ENCODE peak calls at places on chromosome X, in seven cellular contexts. B is uterus, Z is HCT116, W is tibial nerve, C is adrenal gland, I is GM12892, Y is IMR-90. H is an unnamed sample.

GRCh38 chrX:48831136-48831908 is 4.1 kb downstream of the PCSK1N start:
- DNase-seq in B (no peak), Z (no peak), W (no peak), C (no peak), I (no peak), Y (no peak), H (no peak)

GRCh38 chrX:45840411-45840950 is 639.8 kb upstream of the DIPK2B start:
- DNase-seq in B (no peak), Z (no peak), W (no peak), C (no peak), I (no peak), Y (no peak), H (no peak)

GRCh38 chrX:24902808-24903207 is 113.0 kb downstream of the ARX start:
- DNase-seq in B (no peak), Z (no peak), W (no peak), C (peak; percentile 20), I (no peak), Y (peak; percentile 96), H (no peak)

GRCh38 chrX:21691512-21692018 is 33.4 kb upstream of the KLHL34 start:
- DNase-seq in B (no peak), Z (no peak), W (no peak), C (no peak), I (no peak), Y (no peak), H (no peak)

GRCh38 chrX:153628129-153628528 is 18.9 kb upstream of the DUSP9 start:
- DNase-seq in B (no peak), Z (no peak), W (no peak), C (no peak), I (no peak), Y (no peak), H (no peak)

GRCh38 chrX:37350034-37350365 is 836 bp downstream of the PRRG1 start:
- DNase-seq in B (no peak), Z (no peak), W (peak; percentile 5), C (no peak), I (no peak), Y (peak; percentile 31), H (no peak)

GRCh38 chrX:122914256-122914655 is 269.8 kb upstream of the GRIA3 start:
- DNase-seq in B (no peak), Z (no peak), W (no peak), C (no peak), I (no peak), Y (no peak), H (no peak)

GRCh38 chrX:153688900-153689590 is 1.3 kb downstream of the SLC6A8 start:
- DNase-seq in B (no peak), Z (no peak), W (no peak), C (peak; percentile 48), I (no peak), Y (peak; percentile 6), H (no peak)

GRCh38 chrX:136766785-136767103 is 14.0 kb downstream of the ARHGEF6 start:
- DNase-seq in B (peak; percentile 17), Z (no peak), W (no peak), C (peak; percentile 15), I (no peak), Y (no peak), H (no peak)

GRCh38 chrX:129939986-129940385 is 34.0 kb downstream of the UTP14A start:
- DNase-seq in B (no peak), Z (no peak), W (no peak), C (no peak), I (no peak), Y (no peak), H (no peak)

GRCh38 chrX:154411981-154412340 is 622 bp downstream of the TAFAZZIN start:
- DNase-seq in B (peak; percentile 73), Z (no peak), W (peak; percentile 60), C (peak; percentile 76), I (peak; percentile 53), Y (peak; percentile 26), H (no peak)

GRCh38 chrX:140040397-140040796 is 75.1 kb upstream of the CXorf66 start:
- DNase-seq in B (no peak), Z (no peak), W (no peak), C (peak; percentile 75), I (no peak), Y (no peak), H (peak; percentile 4)

GRCh38 chrX:113330416-113330815 is 489.8 kb upstream of the AMOT start:
- DNase-seq in B (no peak), Z (no peak), W (no peak), C (no peak), I (no peak), Y (no peak), H (no peak)

GRCh38 chrX:49100704-49101628 is 21.3 kb upstream of the WDR45 start:
- DNase-seq in B (peak; percentile 91), Z (peak; percentile 85), W (peak; percentile 79), C (peak; percentile 89), I (peak; percentile 90), Y (peak; percentile 89), H (peak; percentile 57)

GRCh38 chrX:56503941-56504673 is 59.3 kb upstream of the UBQLN2 start:
- DNase-seq in B (no peak), Z (no peak), W (no peak), C (no peak), I (no peak), Y (no peak), H (no peak)

GRCh38 chrX:316351-317325 is 2.0 kb downstream of the GTPBP6 start:
- DNase-seq in B (no peak), Z (no peak), W (no peak), C (no peak), I (no peak), Y (no peak), H (no peak)

GRCh38 chrX:136063340-136064079 is 78.3 kb downstream of the SLC9A6 start:
- DNase-seq in B (peak; percentile 57), Z (no peak), W (peak; percentile 16), C (no peak), I (no peak), Y (no peak), H (no peak)

GRCh38 chrX:25721564-25721963 is 416.6 kb upstream of the MAGEB18 start:
- DNase-seq in B (no peak), Z (no peak), W (no peak), C (no peak), I (no peak), Y (no peak), H (no peak)

GRCh38 chrX:80876877-80877276 is 67.2 kb upstream of the BRWD3 start:
- DNase-seq in B (no peak), Z (peak; percentile 13), W (no peak), C (no peak), I (no peak), Y (peak; percentile 44), H (no peak)

GRCh38 chrX:2921193-2921592 is 7.9 kb downstream of the ARSD start:
- DNase-seq in B (no peak), Z (no peak), W (no peak), C (no peak), I (no peak), Y (no peak), H (no peak)

GRCh38 chrX:25191403-25191802 is 175.6 kb upstream of the ARX start:
- DNase-seq in B (no peak), Z (no peak), W (no peak), C (no peak), I (no peak), Y (no peak), H (no peak)

GRCh38 chrX:148322906-148323305 is 177.5 kb upstream of the AFF2 start:
- DNase-seq in B (no peak), Z (no peak), W (no peak), C (no peak), I (no peak), Y (no peak), H (no peak)

GRCh38 chrX:31252133-31252532 is 180.3 kb upstream of the FTHL17 start:
- DNase-seq in B (no peak), Z (no peak), W (no peak), C (no peak), I (no peak), Y (no peak), H (no peak)
- TF ChIP-seq POLR2A in B (no peak), Z (no peak), W (no peak), C (no peak), I (no peak), Y (no peak), H (no peak)

GRCh38 chrX:144810539-144810938 is 436.8 kb upstream of the SPANXN1 start:
- DNase-seq in B (no peak), Z (no peak), W (no peak), C (no peak), I (no peak), Y (no peak), H (no peak)
- TF ChIP-seq POLR2A in B (no peak), Z (no peak), W (no peak), C (no peak), I (no peak), Y (no peak), H (no peak)

GRCh38 chrX:31201503-31201902 is 129.7 kb upstream of the FTHL17 start:
- DNase-seq in B (no peak), Z (no peak), W (no peak), C (no peak), I (no peak), Y (no peak), H (no peak)

GRCh38 chrX:31199051-31199769 is 127.4 kb upstream of the FTHL17 start:
- DNase-seq in B (no peak), Z (no peak), W (no peak), C (peak; percentile 42), I (no peak), Y (no peak), H (no peak)

GRCh38 chrX:31200430-31200829 is 128.6 kb upstream of the FTHL17 start:
- DNase-seq in B (no peak), Z (no peak), W (no peak), C (no peak), I (no peak), Y (no peak), H (no peak)

GRCh38 chrX:31199770-31200114 is 127.9 kb upstream of the FTHL17 start:
- DNase-seq in B (no peak), Z (no peak), W (no peak), C (no peak), I (no peak), Y (no peak), H (no peak)
- TF ChIP-seq POLR2A in B (no peak), Z (no peak), W (no peak), C (no peak), I (no peak), Y (no peak), H (no peak)

DNA sequence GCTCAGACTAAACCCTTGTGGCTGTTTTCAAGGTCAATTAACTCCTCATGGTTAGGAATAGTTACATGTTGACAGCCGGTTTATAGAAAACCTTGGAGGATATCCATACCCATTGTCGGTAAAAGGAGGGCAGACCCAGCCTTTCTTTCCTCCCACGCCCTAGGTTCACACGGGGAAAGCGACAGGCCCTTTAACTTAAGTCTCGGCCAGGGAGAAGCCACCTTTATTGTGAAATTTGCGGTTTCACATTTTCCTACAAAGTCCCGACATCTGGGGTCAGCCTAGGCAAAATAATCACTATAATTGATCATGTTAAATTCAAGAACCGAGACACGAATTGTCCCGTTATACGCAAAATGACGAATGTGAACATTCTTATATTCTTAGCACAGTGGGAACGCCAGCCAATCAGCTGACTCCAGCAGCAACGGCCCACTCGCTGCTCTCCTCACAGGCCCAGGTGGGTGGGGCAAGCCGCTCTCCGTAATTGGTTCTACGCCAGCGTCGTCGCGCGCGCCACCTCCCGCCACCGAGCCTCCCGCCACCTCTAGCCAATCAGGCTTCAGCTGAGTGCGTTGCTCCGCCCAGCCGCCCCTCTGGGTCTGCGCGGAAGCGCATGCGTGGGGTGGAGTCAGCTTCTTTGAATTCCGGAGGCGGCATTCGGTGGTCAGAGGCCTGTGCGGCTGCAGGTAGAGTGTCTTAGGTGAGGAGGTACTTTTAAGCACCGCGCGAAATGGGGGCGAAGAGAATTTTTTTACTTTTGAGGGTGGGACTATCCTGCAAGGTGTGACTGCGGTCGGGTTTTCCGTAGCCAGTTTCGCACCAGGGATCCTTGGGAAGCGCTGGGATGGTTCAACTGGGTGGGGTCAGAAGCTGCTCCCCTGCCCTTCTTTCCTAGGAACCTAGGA is at the start of gene CENPI:
- DNase-seq in B (peak; percentile 87), Z (peak; percentile 81), W (peak; percentile 80), C (peak; percentile 92), I (peak; percentile 79), Y (peak; percentile 89), H (peak; percentile 79)
- TF ChIP-seq POLR2A in B (peak; percentile 75), Z (no peak), W (peak; percentile 16), C (no peak), I (peak; percentile 52), Y (peak; percentile 66), H (peak; percentile 44)